ENCODE peak calls at places on chromosomes 1 and 21, in six cellular contexts. One of them, this sample, is unnamed.

GRCh38 chr1:208090776-208091291 is 153.3 kb downstream of the PLXNA2 start:
- DNase-seq in GM12878: no peak
- DNase-seq in lower leg skin: no peak
- DNase-seq in H9: no peak
- DNase-seq in neural progenitor cell: no peak
- DNase-seq in HCT116: no peak
- DNase-seq in this sample: no peak

GRCh38 chr1:17212009-17212408 is 7.1 kb downstream of the PADI1 start:
- DNase-seq in neural progenitor cell: no peak
- DNase-seq in H9: no peak
- DNase-seq in HCT116: no peak
- DNase-seq in lower leg skin: no peak
- DNase-seq in GM12878: no peak
- DNase-seq in this sample: no peak

GRCh38 chr1:19123837-19124236 is 86.2 kb downstream of the UBR4 start:
- DNase-seq in HCT116: no peak
- DNase-seq in H9: no peak
- DNase-seq in neural progenitor cell: no peak
- DNase-seq in lower leg skin: no peak
- DNase-seq in GM12878: no peak
- DNase-seq in this sample: no peak

GRCh38 chr1:154796303-154796892 is 73.7 kb downstream of the KCNN3 start:
- DNase-seq in lower leg skin: no peak
- DNase-seq in neural progenitor cell: no peak
- DNase-seq in GM12878: no peak
- DNase-seq in HCT116: no peak
- DNase-seq in H9: no peak
- DNase-seq in this sample: no peak

GRCh38 chr1:2257245-2257627 is 29.1 kb downstream of the SKI start:
- DNase-seq in lower leg skin: no peak
- DNase-seq in HCT116: no peak
- DNase-seq in GM12878: no peak
- DNase-seq in neural progenitor cell: peak
- DNase-seq in H9: peak
- DNase-seq in this sample: no peak

GRCh38 chr1:237672748-237673147 is 218.0 kb downstream of the ZP4 start:
- DNase-seq in H9: no peak
- DNase-seq in GM12878: no peak
- DNase-seq in lower leg skin: no peak
- DNase-seq in HCT116: no peak
- DNase-seq in neural progenitor cell: peak
- DNase-seq in this sample: no peak

GRCh38 chr21:37220981-37221664 is 46.0 kb downstream of the VPS26C start:
- DNase-seq in lower leg skin: peak
- DNase-seq in neural progenitor cell: peak
- DNase-seq in GM12878: peak
- DNase-seq in HCT116: peak
- DNase-seq in H9: peak
- DNase-seq in this sample: peak

GRCh38 chr1:53288247-53289049 is 39.4 kb downstream of the LRP8 start:
- DNase-seq in HCT116: no peak
- DNase-seq in neural progenitor cell: peak
- DNase-seq in GM12878: no peak
- DNase-seq in H9: no peak
- DNase-seq in lower leg skin: no peak
- DNase-seq in this sample: no peak

GRCh38 chr1:154407021-154407865 is 2.1 kb downstream of the IL6R start:
- DNase-seq in HCT116: no peak
- DNase-seq in GM12878: peak
- DNase-seq in H9: no peak
- DNase-seq in neural progenitor cell: no peak
- DNase-seq in lower leg skin: no peak
- DNase-seq in this sample: peak

GRCh38 chr1:27109103-27109822 is 45.7 kb downstream of the SLC9A1 start:
- DNase-seq in H9: peak
- DNase-seq in GM12878: no peak
- DNase-seq in HCT116: peak
- DNase-seq in lower leg skin: no peak
- DNase-seq in neural progenitor cell: peak
- DNase-seq in this sample: no peak

GRCh38 chr21:39660596-39660995 is 47.9 kb downstream of the B3GALT5 start:
- DNase-seq in lower leg skin: no peak
- DNase-seq in GM12878: no peak
- DNase-seq in H9: no peak
- DNase-seq in neural progenitor cell: peak
- DNase-seq in HCT116: no peak
- DNase-seq in this sample: no peak

GRCh38 chr1:25800538-25801377 is 765 bp downstream of the SELENON start:
- DNase-seq in lower leg skin: no peak
- DNase-seq in HCT116: no peak
- DNase-seq in GM12878: no peak
- DNase-seq in H9: no peak
- DNase-seq in neural progenitor cell: no peak
- DNase-seq in this sample: no peak

GRCh38 chr1:30893776-30894507 is 14.6 kb downstream of the SDC3 start:
- DNase-seq in GM12878: no peak
- DNase-seq in neural progenitor cell: peak
- DNase-seq in HCT116: no peak
- DNase-seq in H9: no peak
- DNase-seq in lower leg skin: no peak
- DNase-seq in this sample: no peak

GRCh38 chr1:81594211-81594610 is 206.5 kb upstream of the ADGRL2 start:
- DNase-seq in HCT116: no peak
- DNase-seq in neural progenitor cell: no peak
- DNase-seq in GM12878: no peak
- DNase-seq in lower leg skin: no peak
- DNase-seq in H9: no peak
- DNase-seq in this sample: no peak

GRCh38 chr1:230172016-230172356 is 104.9 kb downstream of the GALNT2 start:
- DNase-seq in HCT116: no peak
- DNase-seq in GM12878: no peak
- DNase-seq in H9: no peak
- DNase-seq in lower leg skin: no peak
- DNase-seq in neural progenitor cell: no peak
- DNase-seq in this sample: no peak

GRCh38 chr21:26732442-26733221 is 112.6 kb downstream of the ADAMTS1 start:
- DNase-seq in HCT116: no peak
- DNase-seq in H9: peak
- DNase-seq in GM12878: no peak
- DNase-seq in neural progenitor cell: peak
- DNase-seq in lower leg skin: no peak
- DNase-seq in this sample: no peak

GRCh38 chr1:94514095-94514727 is 27.3 kb downstream of the F3 start:
- DNase-seq in HCT116: peak
- DNase-seq in H9: peak
- DNase-seq in GM12878: no peak
- DNase-seq in neural progenitor cell: peak
- DNase-seq in lower leg skin: no peak
- DNase-seq in this sample: no peak

GRCh38 chr1:93079685-93080141 is 630 bp downstream of the MTF2 start:
- DNase-seq in neural progenitor cell: peak
- DNase-seq in lower leg skin: no peak
- DNase-seq in H9: peak
- DNase-seq in HCT116: no peak
- DNase-seq in GM12878: no peak
- DNase-seq in this sample: peak

GRCh38 chr1:41783189-41783639 is 135.5 kb downstream of the HIVEP3 start:
- DNase-seq in HCT116: peak
- DNase-seq in neural progenitor cell: no peak
- DNase-seq in lower leg skin: no peak
- DNase-seq in H9: no peak
- DNase-seq in GM12878: no peak
- DNase-seq in this sample: no peak

GRCh38 chr1:66446261-66447001 is 87.5 kb upstream of the SGIP1 start:
- DNase-seq in neural progenitor cell: peak
- DNase-seq in H9: no peak
- DNase-seq in HCT116: peak
- DNase-seq in GM12878: peak
- DNase-seq in lower leg skin: peak
- DNase-seq in this sample: peak

GRCh38 chr1:169163059-169163458 is 56.6 kb downstream of the ATP1B1 start:
- DNase-seq in GM12878: no peak
- DNase-seq in H9: no peak
- DNase-seq in HCT116: peak
- DNase-seq in lower leg skin: no peak
- DNase-seq in neural progenitor cell: no peak
- DNase-seq in this sample: peak

GRCh38 chr1:53552981-53553733 is 94.0 kb downstream of the DMRTB1 start:
- DNase-seq in HCT116: no peak
- DNase-seq in H9: no peak
- DNase-seq in lower leg skin: no peak
- DNase-seq in GM12878: no peak
- DNase-seq in neural progenitor cell: no peak
- DNase-seq in this sample: no peak

GRCh38 chr1:18021242-18021641 is 86.4 kb upstream of the IGSF21 start:
- DNase-seq in GM12878: no peak
- DNase-seq in lower leg skin: no peak
- DNase-seq in HCT116: no peak
- DNase-seq in H9: no peak
- DNase-seq in neural progenitor cell: no peak
- DNase-seq in this sample: no peak

GRCh38 chr1:180922637-180923023 is 9.9 kb downstream of the KIAA1614 start:
- DNase-seq in GM12878: no peak
- DNase-seq in neural progenitor cell: no peak
- DNase-seq in HCT116: no peak
- DNase-seq in lower leg skin: no peak
- DNase-seq in H9: no peak
- DNase-seq in this sample: no peak

GRCh38 chr1:218250492-218250891 is 34.6 kb upstream of the RRP15 start:
- DNase-seq in GM12878: no peak
- DNase-seq in HCT116: no peak
- DNase-seq in lower leg skin: no peak
- DNase-seq in H9: no peak
- DNase-seq in neural progenitor cell: no peak
- DNase-seq in this sample: no peak

GRCh38 chr1:28247603-28248272 is 11.6 kb upstream of the SESN2 start:
- DNase-seq in H9: no peak
- DNase-seq in neural progenitor cell: no peak
- DNase-seq in HCT116: no peak
- DNase-seq in GM12878: no peak
- DNase-seq in lower leg skin: no peak
- DNase-seq in this sample: no peak

GRCh38 chr1:22188914-22189313 is 46.0 kb upstream of the WNT4 start:
- DNase-seq in lower leg skin: no peak
- DNase-seq in HCT116: no peak
- DNase-seq in GM12878: no peak
- DNase-seq in H9: no peak
- DNase-seq in neural progenitor cell: no peak
- DNase-seq in this sample: no peak

GRCh38 chr1:160675641-160676410 is 29.0 kb upstream of the SLAMF1 start:
- DNase-seq in GM12878: peak
- DNase-seq in lower leg skin: peak
- DNase-seq in neural progenitor cell: peak
- DNase-seq in H9: peak
- DNase-seq in HCT116: peak
- DNase-seq in this sample: peak

GRCh38 chr1:22321917-22322316 is 129.7 kb upstream of the ZBTB40 start:
- DNase-seq in neural progenitor cell: no peak
- DNase-seq in GM12878: no peak
- DNase-seq in H9: peak
- DNase-seq in HCT116: no peak
- DNase-seq in lower leg skin: no peak
- DNase-seq in this sample: no peak

GRCh38 chr1:212816567-212817278 is 25.0 kb downstream of the TATDN3 start:
- DNase-seq in HCT116: no peak
- DNase-seq in GM12878: no peak
- DNase-seq in H9: no peak
- DNase-seq in lower leg skin: no peak
- DNase-seq in neural progenitor cell: no peak
- DNase-seq in this sample: no peak

GRCh38 chr1:224357626-224358124 is 996 bp downstream of the CNIH4 start:
- DNase-seq in GM12878: no peak
- DNase-seq in HCT116: no peak
- DNase-seq in H9: no peak
- DNase-seq in neural progenitor cell: peak
- DNase-seq in lower leg skin: no peak
- DNase-seq in this sample: no peak
- TF ChIP-seq CTCF in GM12878: no peak
- TF ChIP-seq CTCF in HCT116: no peak
- TF ChIP-seq CTCF in H9: no peak
- TF ChIP-seq CTCF in neural progenitor cell: no peak
- TF ChIP-seq CTCF in lower leg skin: no peak
- TF ChIP-seq CTCF in this sample: no peak

DNA sequence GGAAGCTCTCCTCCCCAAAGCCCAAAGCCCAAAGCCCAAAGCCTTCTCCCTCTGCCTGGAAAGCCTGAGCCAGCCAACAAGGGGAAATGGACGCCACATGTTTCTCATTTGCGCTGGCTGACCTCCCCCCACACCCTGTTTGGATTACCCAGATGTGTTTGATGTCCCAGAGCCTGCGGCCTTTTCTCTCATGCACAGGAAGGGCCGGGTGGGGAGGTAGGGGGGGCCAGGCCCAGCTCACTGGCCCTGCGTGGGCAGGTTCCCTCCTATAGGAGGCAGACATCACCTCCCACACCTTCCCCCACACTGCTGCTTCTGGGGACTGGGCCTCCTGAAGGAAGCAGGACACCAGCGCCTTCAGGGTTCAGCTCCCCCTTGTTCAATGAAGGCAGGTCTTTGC is 116.3 kb downstream of the NAV1 start:
- DNase-seq in GM12878: no peak
- DNase-seq in H9: peak
- DNase-seq in neural progenitor cell: peak
- DNase-seq in lower leg skin: no peak
- DNase-seq in HCT116: no peak
- DNase-seq in this sample: no peak
- TF ChIP-seq CTCF in GM12878: no peak
- TF ChIP-seq CTCF in H9: peak
- TF ChIP-seq CTCF in neural progenitor cell: peak
- TF ChIP-seq CTCF in lower leg skin: no peak
- TF ChIP-seq CTCF in HCT116: no peak
- TF ChIP-seq CTCF in this sample: no peak

GRCh38 chr1:37477198-37477931 is 3.0 kb downstream of the ZC3H12A start:
- DNase-seq in HCT116: no peak
- DNase-seq in H9: peak
- DNase-seq in GM12878: peak
- DNase-seq in neural progenitor cell: no peak
- DNase-seq in lower leg skin: no peak
- DNase-seq in this sample: peak
- TF ChIP-seq CTCF in HCT116: no peak
- TF ChIP-seq CTCF in H9: no peak
- TF ChIP-seq CTCF in GM12878: no peak
- TF ChIP-seq CTCF in neural progenitor cell: no peak
- TF ChIP-seq CTCF in lower leg skin: no peak
- TF ChIP-seq CTCF in this sample: no peak

GRCh38 chr1:55768345-55768952 is 553.3 kb upstream of the USP24 start:
- DNase-seq in GM12878: no peak
- DNase-seq in H9: no peak
- DNase-seq in HCT116: no peak
- DNase-seq in neural progenitor cell: no peak
- DNase-seq in lower leg skin: no peak
- DNase-seq in this sample: no peak

DNA sequence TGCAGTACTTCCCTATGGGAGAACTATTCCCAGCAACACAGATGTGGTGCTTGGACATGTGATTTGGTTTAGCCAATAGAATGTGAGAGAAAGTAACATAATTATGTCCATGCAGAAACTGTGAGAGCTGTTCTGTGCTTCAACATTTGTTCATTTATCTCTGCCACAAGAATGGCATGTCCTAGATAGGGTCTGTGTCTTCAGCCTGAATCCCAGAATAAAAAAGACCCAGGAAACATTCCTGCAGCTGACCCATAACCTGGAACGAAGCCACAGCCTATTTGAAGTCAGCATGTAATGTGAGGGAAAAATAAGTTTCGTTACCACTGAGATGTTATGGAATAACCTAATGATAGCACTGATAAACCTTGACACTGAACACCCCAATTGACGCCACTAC is 552.0 kb upstream of the USP24 start:
- DNase-seq in lower leg skin: no peak
- DNase-seq in neural progenitor cell: no peak
- DNase-seq in GM12878: no peak
- DNase-seq in HCT116: no peak
- DNase-seq in H9: no peak
- DNase-seq in this sample: no peak
- TF ChIP-seq CTCF in lower leg skin: no peak
- TF ChIP-seq CTCF in neural progenitor cell: no peak
- TF ChIP-seq CTCF in GM12878: no peak
- TF ChIP-seq CTCF in HCT116: no peak
- TF ChIP-seq CTCF in H9: no peak
- TF ChIP-seq CTCF in this sample: no peak